ENCODE peak calls at places on chromosome 4, in four cellular contexts. C is uterus, F is ovary, L is prostate gland. J is an unnamed sample.

GRCh38 chr4:78612398-78613005 is 60.9 kb downstream of the ANXA3 start:
- DNase-seq in C (no peak), F (no peak), L (peak), J (peak)

GRCh38 chr4:115201042-115201330 is 87.6 kb upstream of the NDST4 start:
- DNase-seq in C (no peak), F (no peak), L (no peak), J (no peak)

GRCh38 chr4:41339812-41340809 is 83.4 kb downstream of the UCHL1 start:
- DNase-seq in C (no peak), F (no peak), L (no peak), J (no peak)

GRCh38 chr4:113122066-113122465 is 72.6 kb downstream of the ANK2 start:
- DNase-seq in C (no peak), F (no peak), L (no peak), J (no peak)

GRCh38 chr4:41573458-41574129 is 35.6 kb downstream of the LIMCH1 start:
- DNase-seq in C (no peak), F (no peak), L (no peak), J (no peak)

GRCh38 chr4:158125325-158125724 is 47.5 kb downstream of the GASK1B start:
- DNase-seq in C (no peak), F (no peak), L (no peak), J (no peak)

GRCh38 chr4:150318527-150318926 is 240.3 kb downstream of the DCLK2 start:
- DNase-seq in C (no peak), F (no peak), L (no peak), J (no peak)

GRCh38 chr4:59608466-59608865 is 1591.7 kb upstream of the ADGRL3 start:
- DNase-seq in C (no peak), F (no peak), L (no peak), J (no peak)

GRCh38 chr4:83771113-83771705 is 235.3 kb downstream of the GPAT3 start:
- DNase-seq in C (no peak), F (no peak), L (no peak), J (peak)

GRCh38 chr4:47668810-47669408 is 169.0 kb downstream of the CORIN start:
- DNase-seq in C (no peak), F (no peak), L (peak), J (peak)

GRCh38 chr4:157357887-157358286 is 137.4 kb downstream of the GRIA2 start:
- DNase-seq in C (no peak), F (no peak), L (no peak), J (no peak)

GRCh38 chr4:44257461-44257860 is 191.1 kb downstream of the KCTD8 start:
- DNase-seq in C (no peak), F (no peak), L (no peak), J (no peak)

GRCh38 chr4:81722229-81722900 is 250.7 kb upstream of the RASGEF1B start:
- DNase-seq in C (no peak), F (no peak), L (no peak), J (no peak)

GRCh38 chr4:37082912-37083311 is 161.6 kb upstream of the NWD2 start:
- DNase-seq in C (no peak), F (no peak), L (no peak), J (no peak)

GRCh38 chr4:110005461-110006056 is 92.9 kb downstream of the EGF start:
- DNase-seq in C (no peak), F (no peak), L (no peak), J (no peak)

GRCh38 chr4:150948069-150948468 is 67.0 kb downstream of the LRBA start:
- DNase-seq in C (no peak), F (no peak), L (no peak), J (no peak)

GRCh38 chr4:19831644-19832285 is 419.9 kb upstream of the SLIT2 start:
- DNase-seq in C (no peak), F (no peak), L (no peak), J (no peak)

GRCh38 chr4:169085015-169085414 is 75.0 kb upstream of the CBR4 start:
- DNase-seq in C (no peak), F (no peak), L (no peak), J (no peak)

DNA sequence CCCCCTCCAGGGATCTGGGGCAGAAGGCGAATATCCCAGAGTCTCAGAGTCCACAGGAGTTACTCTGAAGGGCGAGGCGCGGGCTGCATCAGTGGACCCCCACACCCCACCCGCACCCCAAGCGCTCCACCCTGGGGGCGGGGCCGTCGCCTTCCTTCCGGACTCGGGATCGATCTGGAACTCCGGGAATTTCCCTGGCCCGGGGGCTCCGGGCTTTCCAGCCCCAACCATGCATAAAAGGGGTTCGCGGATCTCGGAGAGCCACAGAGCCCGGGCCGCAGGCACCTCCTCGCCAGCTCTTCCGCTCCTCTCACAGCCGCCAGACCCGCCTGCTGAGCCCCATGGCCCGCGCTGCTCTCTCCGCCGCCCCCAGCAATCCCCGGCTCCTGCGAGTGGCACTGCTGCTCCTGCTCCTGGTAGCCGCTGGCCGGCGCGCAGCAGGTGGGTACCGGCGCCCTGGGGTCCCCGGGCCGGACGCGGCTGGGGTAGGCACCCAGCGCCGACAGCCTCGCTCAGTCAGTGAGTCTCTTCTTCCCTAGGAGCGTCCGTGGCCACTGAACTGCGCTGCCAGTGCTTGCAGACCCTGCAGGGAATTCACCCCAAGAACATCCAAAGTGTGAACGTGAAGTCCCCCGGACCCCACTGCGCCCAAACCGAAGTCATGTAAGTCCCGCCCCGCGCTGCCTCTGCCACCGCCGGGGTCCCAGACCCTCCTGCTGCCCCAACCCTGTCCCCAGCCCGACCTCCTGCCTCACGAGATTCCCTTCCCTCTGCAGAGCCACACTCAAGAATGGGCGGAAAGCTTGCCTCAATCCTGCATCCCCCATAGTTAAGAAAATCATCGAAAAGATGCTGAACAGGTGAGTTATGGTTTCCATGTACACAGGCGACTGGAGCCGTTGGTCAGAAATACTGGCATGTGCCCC is at the start of gene CXCL1:
- DNase-seq in C (peak), F (peak), L (peak), J (peak)
- TF ChIP-seq POLR2A in C (no peak), F (no peak), L (no peak), J (peak)

DNA sequence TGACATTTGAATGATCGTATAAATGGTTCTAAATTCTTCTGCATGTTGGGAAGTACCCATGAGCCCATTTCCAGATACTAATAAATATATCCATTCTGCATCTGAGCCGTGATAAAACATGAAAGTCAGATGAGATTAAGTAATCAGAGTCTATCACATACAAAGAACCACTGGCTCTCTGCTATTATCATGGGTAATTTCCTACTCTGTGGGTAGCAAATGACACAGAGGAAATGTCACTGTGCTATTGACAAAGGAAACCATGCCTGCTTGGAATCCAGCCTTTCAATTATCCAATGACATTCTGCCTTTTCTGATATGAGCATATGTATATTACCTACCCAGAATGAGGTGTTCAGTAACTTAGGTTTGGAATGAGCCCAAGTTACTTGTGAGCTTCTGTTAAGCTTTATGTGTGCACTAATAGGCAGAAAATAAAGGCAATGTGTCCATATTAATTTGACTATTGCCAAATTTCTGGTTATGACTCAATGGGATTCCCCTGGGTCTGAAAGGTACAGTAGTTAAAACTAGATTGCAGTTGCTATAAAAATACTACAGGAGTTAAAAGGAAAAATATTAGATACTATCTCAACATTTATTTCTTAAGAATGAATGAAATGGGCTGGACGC is 238.7 kb upstream of the KCNIP4 start:
- DNase-seq in C (no peak), F (no peak), L (no peak), J (no peak)
- H3K4me3 ChIP-seq in C (no peak), F (no peak), L (no peak), J (no peak)

GRCh38 chr4:26860157-26860921 is at the start of gene STIM2:
- DNase-seq in C (peak), F (peak), L (peak), J (peak)
- TF ChIP-seq CTCF in C (peak), F (peak), L (peak), J (no peak)

DNA sequence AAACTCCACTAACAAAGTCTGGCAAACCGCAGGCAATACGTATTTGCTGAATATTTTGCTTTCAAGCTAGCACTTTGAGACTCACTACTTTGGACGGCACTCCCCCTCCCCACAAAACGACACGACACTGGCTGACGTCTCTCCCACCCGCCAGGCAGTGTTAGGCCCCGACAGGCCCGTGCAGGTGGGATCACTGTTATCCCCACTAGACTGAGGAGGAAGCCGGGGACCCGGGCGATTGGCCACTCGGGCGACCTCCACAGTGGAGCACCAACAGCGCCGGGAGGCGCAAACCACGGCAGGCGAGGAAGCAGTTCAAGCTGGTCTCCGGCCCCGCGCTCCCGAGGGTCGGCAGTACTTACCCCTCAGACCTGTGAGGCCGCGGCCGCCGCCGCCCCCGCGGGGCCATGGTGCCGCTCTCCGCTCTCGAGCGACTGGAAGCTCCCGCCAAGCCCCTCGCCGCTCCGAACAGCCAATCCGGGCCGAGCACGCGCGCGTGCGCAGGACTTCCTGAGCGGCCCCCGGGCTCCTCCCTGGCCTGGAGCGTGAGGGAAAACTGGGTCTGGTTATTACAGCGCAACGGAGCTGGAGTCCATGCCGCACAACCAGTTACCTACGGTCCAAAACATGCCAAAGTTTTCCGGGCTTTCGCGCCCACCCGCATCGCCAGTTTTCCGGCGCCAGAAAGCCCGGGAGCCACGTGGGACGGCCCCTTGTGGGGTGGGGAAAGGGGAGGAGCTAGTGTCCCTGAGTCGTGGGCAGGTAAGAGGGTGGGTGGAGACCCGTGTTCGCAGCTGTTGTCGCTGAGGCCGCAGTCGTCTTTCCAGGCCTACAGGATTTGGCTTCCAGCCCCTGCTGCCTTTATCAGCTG is at the start of gene CENPU:
- DNase-seq in C (peak), F (peak), L (peak), J (peak)
- TF ChIP-seq POLR2A in C (peak), F (peak), L (peak), J (peak)

DNA sequence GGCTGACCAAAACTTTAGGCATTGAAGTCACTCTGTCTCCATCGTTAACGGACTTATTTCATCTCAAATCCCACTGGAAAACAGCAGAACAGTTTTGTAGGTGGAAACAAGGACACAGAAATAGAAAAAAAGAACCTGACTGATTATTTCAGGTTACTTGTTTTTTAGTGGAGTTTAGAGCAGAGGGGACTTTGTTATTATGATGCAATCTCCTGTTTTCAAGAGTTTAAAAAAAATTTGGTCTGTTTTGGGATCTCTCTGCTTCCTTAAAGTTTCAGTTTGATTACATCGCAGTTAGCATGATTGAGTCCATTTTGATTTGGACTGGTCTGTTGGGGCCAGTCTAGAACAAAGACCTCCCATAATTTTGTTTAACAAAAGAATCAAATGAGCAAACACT is 13.6 kb downstream of the PROM1 start:
- DNase-seq in C (no peak), F (no peak), L (no peak), J (no peak)
- H3K4me3 ChIP-seq in C (no peak), F (no peak), L (no peak), J (no peak)

J was measured in body of pancreas.